ENCODE peak calls at places on chromosomes 16 and 17, in five cellular contexts. One of them, this sample, is unnamed.

GRCh38 chr17:32824334-32824733 is 52.6 kb downstream of the MYO1D start:
- DNase-seq in EL: no peak
- DNase-seq in substantia nigra: no peak
- DNase-seq in adipocyte: no peak
- DNase-seq in neural progenitor cell: no peak
- DNase-seq in this sample: no peak

GRCh38 chr16:68359398-68360191 is 48.8 kb downstream of the PRMT7 start:
- DNase-seq in substantia nigra: no peak
- DNase-seq in EL: no peak
- DNase-seq in neural progenitor cell: no peak
- DNase-seq in adipocyte: no peak
- DNase-seq in this sample: no peak

GRCh38 chr16:7714775-7715174 is 382.1 kb downstream of the RBFOX1 start:
- DNase-seq in adipocyte: no peak
- DNase-seq in substantia nigra: no peak
- DNase-seq in neural progenitor cell: no peak
- DNase-seq in EL: no peak
- DNase-seq in this sample: no peak

GRCh38 chr17:82492647-82493516 is 26.6 kb upstream of the FOXK2 start:
- DNase-seq in substantia nigra: no peak
- DNase-seq in neural progenitor cell: no peak
- DNase-seq in adipocyte: peak
- DNase-seq in EL: peak
- DNase-seq in this sample: no peak

GRCh38 chr17:56149266-56150036 is 3.8 kb upstream of the ANKFN1 start:
- DNase-seq in adipocyte: no peak
- DNase-seq in substantia nigra: no peak
- DNase-seq in neural progenitor cell: no peak
- DNase-seq in EL: no peak
- DNase-seq in this sample: no peak

GRCh38 chr16:89417352-89417751 is 73.0 kb downstream of the ANKRD11 start:
- DNase-seq in adipocyte: no peak
- DNase-seq in neural progenitor cell: no peak
- DNase-seq in substantia nigra: no peak
- DNase-seq in EL: no peak
- DNase-seq in this sample: no peak

GRCh38 chr16:5903797-5904196 is 806.2 kb upstream of the EEF2KMT start:
- DNase-seq in substantia nigra: no peak
- DNase-seq in neural progenitor cell: no peak
- DNase-seq in adipocyte: no peak
- DNase-seq in EL: no peak
- DNase-seq in this sample: no peak

GRCh38 chr17:56742601-56743000 is 91.1 kb downstream of the C17orf67 start:
- DNase-seq in EL: peak
- DNase-seq in neural progenitor cell: no peak
- DNase-seq in substantia nigra: no peak
- DNase-seq in adipocyte: no peak
- DNase-seq in this sample: no peak

GRCh38 chr17:58249270-58250133 is 11.1 kb downstream of the LPO start:
- DNase-seq in adipocyte: peak
- DNase-seq in EL: peak
- DNase-seq in substantia nigra: peak
- DNase-seq in neural progenitor cell: peak
- DNase-seq in this sample: peak

GRCh38 chr17:45770632-45771472 is 13.3 kb upstream of the CRHR1 start:
- DNase-seq in EL: no peak
- DNase-seq in substantia nigra: no peak
- DNase-seq in adipocyte: no peak
- DNase-seq in neural progenitor cell: peak
- DNase-seq in this sample: no peak

GRCh38 chr17:6506679-6507231 is 49.6 kb downstream of the PITPNM3 start:
- DNase-seq in neural progenitor cell: no peak
- DNase-seq in adipocyte: peak
- DNase-seq in substantia nigra: no peak
- DNase-seq in EL: peak
- DNase-seq in this sample: no peak

GRCh38 chr17:2996208-2996855 is 67.1 kb downstream of the OR1D5 start:
- DNase-seq in adipocyte: no peak
- DNase-seq in neural progenitor cell: no peak
- DNase-seq in EL: no peak
- DNase-seq in substantia nigra: no peak
- DNase-seq in this sample: no peak

GRCh38 chr17:65750166-65750565 is 188.7 kb upstream of the AXIN2 start:
- DNase-seq in EL: no peak
- DNase-seq in substantia nigra: no peak
- DNase-seq in neural progenitor cell: no peak
- DNase-seq in adipocyte: no peak
- DNase-seq in this sample: no peak

GRCh38 chr16:83974475-83974874 is 6.4 kb downstream of the NECAB2 start:
- DNase-seq in substantia nigra: no peak
- DNase-seq in adipocyte: no peak
- DNase-seq in EL: no peak
- DNase-seq in neural progenitor cell: no peak
- DNase-seq in this sample: no peak

GRCh38 chr16:54026456-54026855 is 260.1 kb downstream of the IRX3 start:
- DNase-seq in substantia nigra: no peak
- DNase-seq in EL: peak
- DNase-seq in neural progenitor cell: no peak
- DNase-seq in adipocyte: peak
- DNase-seq in this sample: no peak

GRCh38 chr17:77191266-77191665 is 50.5 kb downstream of the SEC14L1 start:
- DNase-seq in adipocyte: no peak
- DNase-seq in neural progenitor cell: no peak
- DNase-seq in substantia nigra: no peak
- DNase-seq in EL: no peak
- DNase-seq in this sample: no peak

GRCh38 chr17:7308625-7309433 is 1.4 kb downstream of the EIF5A start:
- DNase-seq in adipocyte: peak
- DNase-seq in EL: peak
- DNase-seq in neural progenitor cell: peak
- DNase-seq in substantia nigra: peak
- DNase-seq in this sample: peak

GRCh38 chr17:32593003-32593402 is 106.2 kb downstream of the CDK5R1 start:
- DNase-seq in adipocyte: no peak
- DNase-seq in substantia nigra: no peak
- DNase-seq in EL: no peak
- DNase-seq in neural progenitor cell: no peak
- DNase-seq in this sample: no peak

GRCh38 chr16:79261461-79261860 is 339.1 kb downstream of the MAF start:
- DNase-seq in neural progenitor cell: peak
- DNase-seq in adipocyte: no peak
- DNase-seq in EL: no peak
- DNase-seq in substantia nigra: peak
- DNase-seq in this sample: peak

GRCh38 chr16:3864562-3864961 is 16.0 kb downstream of the CREBBP start:
- DNase-seq in substantia nigra: no peak
- DNase-seq in neural progenitor cell: no peak
- DNase-seq in adipocyte: no peak
- DNase-seq in EL: no peak
- DNase-seq in this sample: no peak

GRCh38 chr16:66007717-66008116 is 358.8 kb upstream of the CDH5 start:
- DNase-seq in EL: peak
- DNase-seq in substantia nigra: no peak
- DNase-seq in neural progenitor cell: peak
- DNase-seq in adipocyte: peak
- DNase-seq in this sample: no peak

GRCh38 chr16:2469399-2470233 is 1.5 kb upstream of the NTN3 start:
- DNase-seq in neural progenitor cell: no peak
- DNase-seq in adipocyte: no peak
- DNase-seq in substantia nigra: no peak
- DNase-seq in EL: no peak
- DNase-seq in this sample: no peak

GRCh38 chr17:19867654-19868395 is at the start of gene ULK2:
- DNase-seq in adipocyte: peak
- DNase-seq in neural progenitor cell: peak
- DNase-seq in substantia nigra: peak
- DNase-seq in EL: peak
- DNase-seq in this sample: peak

GRCh38 chr16:46918905-46919792 is 35.0 kb downstream of the GPT2 start:
- DNase-seq in substantia nigra: peak
- DNase-seq in neural progenitor cell: peak
- DNase-seq in adipocyte: no peak
- DNase-seq in EL: no peak
- DNase-seq in this sample: no peak

This sample was measured in heart right ventricle.